ENCODE peak calls at places on chromosomes 3 and 15, in seven cellular contexts. Z is activated naive CD4-positive, alpha-beta T cell; G is anterior cingulate cortex; H is GM12891; T is mammary epithelial cell; D is GM23338; A is GM13976. R is an unnamed sample.

GRCh38 chr15:71116942-71117341 is 1.7 kb downstream of the THSD4 start:
- DNase-seq in Z (no peak), G (no peak), H (no peak), T (peak), D (no peak), A (no peak), R (no peak)

GRCh38 chr3:121958801-121959200 is 63.2 kb downstream of the ILDR1 start:
- DNase-seq in Z (no peak), G (no peak), H (no peak), T (no peak), D (peak), A (no peak), R (no peak)

GRCh38 chr3:194286747-194287146 is 64.4 kb downstream of the CPN2 start:
- DNase-seq in Z (no peak), G (no peak), H (no peak), T (no peak), D (peak), A (no peak), R (no peak)

GRCh38 chr3:27228805-27229204 is 140.4 kb downstream of the NEK10 start:
- DNase-seq in Z (no peak), G (no peak), H (no peak), T (no peak), D (peak), A (no peak), R (no peak)

GRCh38 chr3:56800373-56801150 is 1.2 kb downstream of the ARHGEF3 start:
- DNase-seq in Z (peak), G (peak), H (no peak), T (peak), D (no peak), A (peak), R (peak)

GRCh38 chr3:56976666-56977560 is 83.6 kb upstream of the SPATA12 start:
- DNase-seq in Z (no peak), G (peak), H (no peak), T (no peak), D (peak), A (no peak), R (no peak)

GRCh38 chr3:72271215-72271614 is 486.3 kb upstream of the PROK2 start:
- DNase-seq in Z (no peak), G (no peak), H (no peak), T (no peak), D (no peak), A (no peak), R (no peak)

GRCh38 chr3:64029287-64029686 is 6.0 kb upstream of the PSMD6 start:
- DNase-seq in Z (no peak), G (no peak), H (no peak), T (no peak), D (no peak), A (no peak), R (no peak)

GRCh38 chr3:56787784-56788256 is 13.9 kb downstream of the ARHGEF3 start:
- DNase-seq in Z (no peak), G (no peak), H (no peak), T (no peak), D (no peak), A (peak), R (no peak)

GRCh38 chr3:123421353-123422174 is 27.3 kb downstream of the ADCY5 start:
- DNase-seq in Z (no peak), G (peak), H (no peak), T (peak), D (no peak), A (no peak), R (no peak)

GRCh38 chr15:70698412-70698811 is 64.9 kb downstream of the UACA start:
- DNase-seq in Z (no peak), G (no peak), H (no peak), T (no peak), D (no peak), A (no peak), R (no peak)

GRCh38 chr15:60372223-60372622 is 25.6 kb downstream of the ANXA2 start:
- DNase-seq in Z (no peak), G (no peak), H (no peak), T (no peak), D (no peak), A (no peak), R (no peak)

GRCh38 chr3:30751610-30752299 is 142.7 kb downstream of the GADL1 start:
- DNase-seq in Z (peak), G (no peak), H (no peak), T (peak), D (peak), A (peak), R (peak)

GRCh38 chr3:55000546-55000945 is 72.7 kb upstream of the LRTM1 start:
- DNase-seq in Z (no peak), G (no peak), H (no peak), T (peak), D (no peak), A (no peak), R (no peak)

GRCh38 chr15:98888839-98889479 is 118.6 kb downstream of the PGPEP1L start:
- DNase-seq in Z (no peak), G (no peak), H (no peak), T (peak), D (no peak), A (no peak), R (no peak)

GRCh38 chr3:133476971-133477375 is 77.1 kb downstream of the BFSP2 start:
- DNase-seq in Z (no peak), G (no peak), H (no peak), T (no peak), D (no peak), A (no peak), R (no peak)

GRCh38 chr3:170726976-170727661 is 141.2 kb upstream of the SLC7A14 start:
- DNase-seq in Z (no peak), G (no peak), H (no peak), T (peak), D (no peak), A (no peak), R (no peak)

GRCh38 chr3:122908251-122908650 is 113.4 kb downstream of the SLC49A4 start:
- DNase-seq in Z (no peak), G (no peak), H (no peak), T (no peak), D (no peak), A (no peak), R (no peak)

GRCh38 chr3:150639262-150639661 is 36.1 kb downstream of the SELENOT start:
- DNase-seq in Z (no peak), G (no peak), H (no peak), T (peak), D (no peak), A (no peak), R (no peak)

GRCh38 chr3:3783155-3783554 is 16.1 kb upstream of the LRRN1 start:
- DNase-seq in Z (no peak), G (no peak), H (no peak), T (no peak), D (no peak), A (no peak), R (no peak)

GRCh38 chr15:23629234-23629805 is 18.3 kb downstream of the MAGEL2 start:
- DNase-seq in Z (no peak), G (no peak), H (no peak), T (no peak), D (peak), A (no peak), R (no peak)

GRCh38 chr3:125079675-125080045 is 23.9 kb upstream of the HEG1 start:
- DNase-seq in Z (no peak), G (no peak), H (no peak), T (peak), D (no peak), A (no peak), R (no peak)

GRCh38 chr15:76140069-76140454 is 80.3 kb downstream of the TMEM266 start:
- DNase-seq in Z (no peak), G (no peak), H (no peak), T (no peak), D (peak), A (no peak), R (no peak)

GRCh38 chr15:80620141-80620540 is 75.0 kb upstream of the ABHD17C start:
- DNase-seq in Z (no peak), G (no peak), H (no peak), T (no peak), D (no peak), A (no peak), R (no peak)

GRCh38 chr15:29438714-29439076 is 169.1 kb upstream of the NSMCE3 start:
- DNase-seq in Z (no peak), G (no peak), H (no peak), T (peak), D (peak), A (no peak), R (no peak)

GRCh38 chr15:41340189-41340695 is 7.6 kb downstream of the NUSAP1 start:
- DNase-seq in Z (no peak), G (no peak), H (no peak), T (no peak), D (no peak), A (no peak), R (no peak)

GRCh38 chr15:62828364-62828763 is 214.2 kb upstream of the TPM1 start:
- DNase-seq in Z (no peak), G (no peak), H (no peak), T (no peak), D (no peak), A (no peak), R (no peak)

GRCh38 chr3:12273045-12273695 is 15.7 kb upstream of the PPARG start:
- DNase-seq in Z (no peak), G (no peak), H (peak), T (no peak), D (no peak), A (peak), R (peak)

GRCh38 chr15:98796685-98797084 is 148.3 kb downstream of the IGF1R start:
- DNase-seq in Z (no peak), G (no peak), H (no peak), T (no peak), D (no peak), A (no peak), R (no peak)

GRCh38 chr3:15645740-15646490 is 44.4 kb downstream of the BTD start:
- DNase-seq in Z (no peak), G (no peak), H (no peak), T (peak), D (no peak), A (no peak), R (no peak)

R was measured in GM10248.